ENCODE peak calls at places on chromosomes 2 and 18, in five cellular contexts. L is activated T-cell treated with anti-CD3 and anti-CD28 coated beads, Interleukin-2, amount 50 U/mL, for 1 hour; I is T follicular helper cell; A is upper lobe of right lung; H is HAP-1. R is an unnamed sample.

GRCh38 chr2:173590278-173590811 is 235.7 kb downstream of the CDCA7 start:
- DNase-seq in L (no peak), I (no peak), A (peak), H (peak), R (no peak)

GRCh38 chr2:65647249-65647842 is 214.9 kb upstream of the SPRED2 start:
- DNase-seq in L (no peak), I (no peak), A (no peak), H (no peak), R (no peak)

GRCh38 chr2:20125616-20126015 is 74.2 kb upstream of the LAPTM4A start:
- DNase-seq in L (no peak), I (no peak), A (no peak), H (no peak), R (no peak)

GRCh38 chr2:56184500-56184996 is 758 bp downstream of the CCDC85A start:
- DNase-seq in L (no peak), I (no peak), A (peak), H (no peak), R (no peak)

GRCh38 chr18:1840878-1841277 is 730.4 kb downstream of the METTL4 start:
- DNase-seq in L (no peak), I (no peak), A (no peak), H (no peak), R (no peak)

GRCh38 chr2:149365826-149366583 is 35.6 kb downstream of the LYPD6 start:
- DNase-seq in L (no peak), I (no peak), A (no peak), H (no peak), R (no peak)

GRCh38 chr2:106701134-106701994 is 184.6 kb downstream of the ST6GAL2 start:
- DNase-seq in L (no peak), I (no peak), A (no peak), H (no peak), R (no peak)

GRCh38 chr2:11068079-11068741 is 87.1 kb upstream of the SLC66A3 start:
- DNase-seq in L (no peak), I (no peak), A (no peak), H (no peak), R (peak)

GRCh38 chr2:129733041-129733440 is 246.4 kb upstream of the RAB6C start:
- DNase-seq in L (no peak), I (no peak), A (no peak), H (no peak), R (no peak)

GRCh38 chr18:905948-906415 is 1.3 kb downstream of the ADCYAP1 start:
- DNase-seq in L (no peak), I (no peak), A (no peak), H (no peak), R (no peak)

R was measured in mesenteric fat pad.